ENCODE peak calls at places on chromosome 13, in eight cellular contexts. Y, I, M, U, Q, V, D and L are unnamed samples.

GRCh38 chr13:25187596-25187995 is 15.5 kb upstream of the AMER2 start:
- DNase-seq in Q (no peak), V (no peak), Y (no peak), I (no peak), U (no peak), M (no peak), D (no peak), L (no peak)

GRCh38 chr13:76012091-76012721 is 376.1 kb downstream of the LMO7 start:
- DNase-seq in U (no peak), D (peak), M (no peak), Q (no peak), V (no peak), I (no peak), Y (no peak), L (no peak)

GRCh38 chr13:76759877-76760276 is 126.3 kb downstream of the KCTD12 start:
- DNase-seq in U (no peak), I (no peak), D (no peak), Y (no peak), V (no peak), M (no peak), Q (no peak), L (no peak)

GRCh38 chr13:98879965-98880364 is 97.9 kb downstream of the DOCK9 start:
- DNase-seq in D (no peak), Q (no peak), V (no peak), I (no peak), M (no peak), Y (no peak), U (no peak), L (no peak)

GRCh38 chr13:34738251-34739170 is 203.6 kb upstream of the NBEA start:
- DNase-seq in U (no peak), D (no peak), I (no peak), Y (no peak), Q (no peak), M (no peak), V (no peak), L (no peak)

GRCh38 chr13:100440756-100441421 is 147.7 kb downstream of the GGACT start:
- DNase-seq in V (no peak), Q (no peak), I (no peak), Y (no peak), M (no peak), D (no peak), U (no peak), L (no peak)

GRCh38 chr13:79654520-79654919 is 173.6 kb downstream of the NDFIP2 start:
- DNase-seq in U (no peak), I (no peak), M (no peak), Y (no peak), D (no peak), V (no peak), Q (no peak), L (no peak)

GRCh38 chr13:113150545-113151365 is 7.7 kb upstream of the PROZ start:
- DNase-seq in I (no peak), U (no peak), Y (no peak), Q (no peak), D (no peak), V (no peak), M (no peak), L (no peak)

GRCh38 chr13:110981379-110981778 is 66.5 kb upstream of the ANKRD10 start:
- DNase-seq in D (no peak), Y (no peak), M (no peak), I (no peak), U (no peak), Q (no peak), V (no peak), L (no peak)

GRCh38 chr13:46124967-46125933 is 20.4 kb upstream of the CPB2 start:
- DNase-seq in U (no peak), Y (no peak), I (no peak), V (no peak), Q (peak), D (no peak), M (no peak), L (no peak)

GRCh38 chr13:92807343-92807742 is 419.3 kb upstream of the GPC6 start:
- DNase-seq in U (no peak), M (no peak), Y (no peak), D (no peak), I (no peak), V (no peak), Q (no peak), L (no peak)

GRCh38 chr13:74217816-74218215 is 83.6 kb upstream of the KLF12 start:
- DNase-seq in I (no peak), Q (no peak), Y (no peak), U (no peak), M (no peak), V (no peak), D (no peak), L (no peak)

GRCh38 chr13:72104656-72105180 is 237.7 kb upstream of the DACH1 start:
- DNase-seq in U (no peak), I (no peak), Q (no peak), D (no peak), Y (no peak), V (no peak), M (no peak), L (no peak)

GRCh38 chr13:51534075-51534817 is 50.0 kb upstream of the WDFY2 start:
- DNase-seq in V (peak), I (peak), D (no peak), U (peak), M (peak), Q (peak), Y (no peak), L (peak)